ENCODE peak calls at places on chromosomes 11 and 22, in four cellular contexts. X is OCI-LY7; Q is CD4-positive, CD25-positive, alpha-beta regulatory T cell; L is H7. Z is an unnamed sample. For H3K36me3, the result is how much of the 10 kb centered on the place peaks cover.

GRCh38 chr11:118216621-118217526 is 7.9 kb downstream of the JAML start:
- DNase-seq in X (no peak), Q (peak), L (no peak), Z (no peak)

GRCh38 chr22:48906177-48906835 is 921.4 kb downstream of the BRD1 start:
- DNase-seq in X (no peak), Q (no peak), L (no peak), Z (no peak)

GRCh38 chr11:65822760-65823528 is 10.8 kb upstream of the SNX32 start:
- DNase-seq in X (no peak), Q (no peak), L (no peak), Z (no peak)

GRCh38 chr11:119316729-119317591 is at the start of gene MCAM:
- DNase-seq in X (no peak), Q (no peak), L (peak), Z (peak)

GRCh38 chr11:19301336-19301735 is 60.6 kb upstream of the E2F8 start:
- DNase-seq in X (no peak), Q (no peak), L (no peak), Z (no peak)

GRCh38 chr11:119389611-119390254 is 8.2 kb upstream of the USP2 start:
- DNase-seq in X (peak), Q (peak), L (peak), Z (peak)

GRCh38 chr22:32534252-32535215 is 59.9 kb downstream of the FBXO7 start:
- DNase-seq in X (no peak), Q (no peak), L (no peak), Z (no peak)

GRCh38 chr11:115576606-115577005 is 72.4 kb upstream of the CADM1 start:
- DNase-seq in X (no peak), Q (no peak), L (no peak), Z (peak)

GRCh38 chr11:46697303-46697702 is 3.1 kb downstream of the ARHGAP1 start:
- DNase-seq in X (no peak), Q (no peak), L (no peak), Z (peak)

GRCh38 chr11:57406337-57406904 is 16.0 kb upstream of the PRG2 start:
- DNase-seq in X (no peak), Q (no peak), L (no peak), Z (no peak)

GRCh38 chr11:85647604-85648299 is at the start of gene TMEM126A:
- DNase-seq in X (peak), Q (peak), L (peak), Z (peak)

GRCh38 chr11:63917685-63918523 is 940 bp upstream of the RCOR2 start:
- DNase-seq in X (peak), Q (peak), L (peak), Z (peak)

GRCh38 chr22:36360871-36361383 is 26.8 kb downstream of the MYH9 start:
- DNase-seq in X (no peak), Q (no peak), L (no peak), Z (peak)

GRCh38 chr11:122850076-122850631 is 11.9 kb downstream of the CRTAM start:
- DNase-seq in X (no peak), Q (no peak), L (no peak), Z (peak)

GRCh38 chr11:76107946-76108345 is 98.4 kb downstream of the WNT11 start:
- DNase-seq in X (no peak), Q (no peak), L (no peak), Z (no peak)

GRCh38 chr11:43984519-43985385 is 42.3 kb downstream of the C11orf96 start:
- DNase-seq in X (no peak), Q (no peak), L (no peak), Z (peak)

GRCh38 chr11:73257342-73258103 is 14.6 kb upstream of the P2RY6 start:
- DNase-seq in X (no peak), Q (no peak), L (peak), Z (peak)

GRCh38 chr11:4464216-4465159 is 15.4 kb downstream of the OR52K2 start:
- DNase-seq in X (no peak), Q (peak), L (no peak), Z (peak)

DNA sequence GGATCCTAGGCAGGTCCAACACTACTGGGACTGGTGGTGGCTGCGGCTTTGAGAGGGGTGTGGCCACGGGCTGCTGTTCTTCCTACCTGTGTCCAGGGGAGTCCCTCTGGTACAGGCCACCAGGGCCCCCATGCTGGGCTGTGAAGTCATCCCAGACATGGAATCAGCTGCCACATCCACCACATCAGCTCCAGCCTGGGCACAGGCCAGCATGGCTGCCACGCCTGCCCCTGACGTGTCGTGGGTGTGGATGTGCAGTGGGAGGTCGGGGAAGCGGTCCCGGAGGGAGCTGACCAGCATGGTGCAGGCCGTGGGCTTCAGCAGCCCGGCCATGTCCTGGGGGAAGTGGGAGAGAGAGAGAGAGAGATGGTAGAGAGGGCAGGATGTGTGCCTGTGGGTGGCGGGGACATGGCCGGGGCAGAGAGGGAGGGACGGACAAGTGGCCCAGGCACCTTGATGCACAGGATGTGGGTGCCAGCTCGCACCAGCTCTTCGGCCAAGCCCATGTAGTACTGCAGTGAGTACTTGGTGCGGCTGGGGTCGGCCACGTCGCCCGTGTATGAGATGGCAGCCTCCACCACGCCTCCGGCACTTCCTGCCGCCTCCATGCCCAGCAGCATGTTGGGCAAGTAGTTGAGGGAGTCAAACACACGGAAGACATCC is 6.1 kb upstream of the LRFN4 start:
- DNase-seq in X (no peak), Q (no peak), L (peak), Z (no peak)
- H3K36me3 ChIP-seq in X (under half), Q (under half), L (under half), Z (under half)

DNA sequence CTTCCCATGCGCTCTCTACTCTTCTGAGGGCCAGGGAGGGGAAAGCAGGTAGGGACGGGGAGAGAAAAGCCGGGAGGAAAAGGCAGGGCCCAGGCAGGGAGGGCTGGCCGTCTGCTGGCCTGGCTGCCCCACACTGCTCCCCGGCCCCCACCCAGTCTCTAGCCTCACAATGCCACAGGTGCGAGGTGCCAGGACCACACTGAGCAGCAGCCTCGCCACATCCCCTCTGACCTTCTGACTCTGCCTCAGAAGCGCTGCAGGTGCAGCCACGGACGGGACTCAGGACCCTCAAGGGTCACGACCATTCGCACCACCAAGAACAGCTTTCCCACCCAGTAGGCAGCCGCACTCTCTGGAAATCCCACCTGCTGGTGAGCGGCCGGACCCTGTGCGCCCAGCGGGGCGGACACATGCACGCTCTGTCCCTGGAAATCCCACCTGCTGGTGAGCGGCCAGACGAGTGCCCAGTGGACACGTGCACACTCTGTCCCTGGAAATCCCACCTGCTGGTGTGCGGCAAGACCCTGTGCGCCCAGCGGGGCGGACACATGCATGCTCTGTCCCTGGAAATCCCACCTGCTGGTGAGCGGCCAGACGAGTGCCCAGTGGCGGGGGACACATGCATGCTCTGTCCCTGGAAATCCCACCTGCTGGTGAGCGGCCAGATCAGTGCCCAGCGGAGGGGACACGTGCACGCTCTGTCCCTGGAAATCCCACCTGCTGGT is 20.1 kb downstream of the TOLLIP start:
- DNase-seq in X (no peak), Q (no peak), L (no peak), Z (no peak)
- H3K36me3 ChIP-seq in X (under half), Q (half or more), L (under half), Z (under half)

DNA sequence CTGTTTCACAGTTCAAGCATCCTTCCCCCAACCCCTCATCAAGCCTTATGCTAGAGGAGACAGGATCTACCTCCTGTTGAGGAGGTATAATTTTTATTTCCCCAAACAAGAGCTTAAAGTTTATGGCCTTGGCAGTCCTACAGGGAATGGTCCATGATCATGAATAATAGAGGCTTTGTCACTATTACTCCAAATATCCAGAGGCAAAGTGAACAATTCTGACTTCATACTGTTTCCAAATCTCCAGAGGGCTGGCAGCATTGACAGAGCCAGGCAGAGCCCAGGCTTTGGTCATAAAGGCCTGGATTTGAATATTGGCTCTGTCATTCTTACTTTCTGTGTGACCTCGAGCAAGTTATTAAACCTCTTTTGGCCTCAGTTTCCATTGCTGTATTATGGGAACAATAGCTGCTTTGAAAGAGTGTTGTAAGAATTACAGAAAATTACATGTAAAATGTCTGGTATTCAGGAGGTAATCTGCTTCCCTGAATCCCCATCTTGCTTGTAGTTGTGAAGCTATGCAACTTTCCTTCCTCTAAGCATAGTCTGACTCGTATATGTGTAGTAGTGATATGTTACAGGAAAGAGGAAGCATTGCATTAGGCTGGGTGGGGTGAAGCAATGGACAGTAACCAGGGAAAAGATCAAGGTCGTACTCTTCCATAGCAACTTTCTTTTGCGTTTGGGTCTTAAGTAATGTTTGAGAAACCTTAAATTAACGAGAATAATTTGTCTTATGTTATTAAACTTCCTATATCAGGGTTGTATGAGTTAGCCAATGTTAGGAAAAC is 88.8 kb downstream of the CD44 start:
- DNase-seq in X (no peak), Q (no peak), L (no peak), Z (no peak)
- H3K36me3 ChIP-seq in X (under half), Q (half or more), L (under half), Z (under half)

GRCh38 chr11:34065505-34066203 is 14.1 kb downstream of the CAPRIN1 start:
- DNase-seq in X (no peak), Q (no peak), L (peak), Z (peak)
- H3K36me3 ChIP-seq in X (half or more), Q (under half), L (under half), Z (under half)

DNA sequence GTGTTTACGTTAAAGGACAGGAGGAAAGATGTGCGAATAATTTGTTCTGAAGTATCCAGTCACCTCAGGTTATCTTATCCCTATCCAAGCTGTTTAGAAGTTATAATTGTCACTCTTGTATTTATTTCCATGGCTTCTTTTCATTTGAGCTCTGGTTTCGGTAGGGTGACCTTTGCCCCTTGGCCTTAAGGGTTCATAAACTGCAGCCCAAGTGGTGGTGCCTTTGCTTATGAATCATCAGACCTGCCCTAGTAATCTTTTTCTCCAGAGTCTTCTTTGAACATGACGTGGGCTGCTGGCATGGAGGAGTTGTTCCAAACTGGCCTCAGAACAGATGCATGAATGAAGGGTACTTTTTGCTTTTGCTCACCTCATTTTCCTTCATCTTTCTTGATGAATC is 6.5 kb upstream of the CRYBB3 start:
- DNase-seq in X (no peak), Q (no peak), L (no peak), Z (no peak)
- H3K36me3 ChIP-seq in X (under half), Q (under half), L (under half), Z (under half)

GRCh38 chr22:43974028-43974545 is 18.8 kb downstream of the SAMM50 start:
- DNase-seq in X (no peak), Q (no peak), L (no peak), Z (no peak)
- H3K36me3 ChIP-seq in X (half or more), Q (half or more), L (under half), Z (under half)

GRCh38 chr11:47819743-47820142 is 28.4 kb downstream of the NUP160 start:
- DNase-seq in X (no peak), Q (no peak), L (no peak), Z (no peak)
- H3K36me3 ChIP-seq in X (half or more), Q (under half), L (under half), Z (under half)

GRCh38 chr11:31657091-31657490 is 147.5 kb downstream of the ELP4 start:
- DNase-seq in X (no peak), Q (no peak), L (no peak), Z (no peak)

GRCh38 chr11:31651822-31652221 is 142.3 kb downstream of the ELP4 start:
- DNase-seq in X (no peak), Q (no peak), L (no peak), Z (no peak)

GRCh38 chr11:31656051-31656450 is 146.5 kb downstream of the ELP4 start:
- DNase-seq in X (no peak), Q (no peak), L (no peak), Z (no peak)

GRCh38 chr11:31652528-31652927 is 143.0 kb downstream of the ELP4 start:
- DNase-seq in X (no peak), Q (no peak), L (no peak), Z (no peak)

GRCh38 chr11:31655483-31655882 is 145.9 kb downstream of the ELP4 start:
- DNase-seq in X (no peak), Q (no peak), L (no peak), Z (peak)
- H3K36me3 ChIP-seq in X (under half), Q (under half), L (under half), Z (under half)

GRCh38 chr22:40418366-40419201 is 48.2 kb downstream of the SGSM3 start:
- DNase-seq in X (peak), Q (no peak), L (peak), Z (no peak)

GRCh38 chr22:40417041-40417440 is 46.6 kb downstream of the SGSM3 start:
- DNase-seq in X (peak), Q (no peak), L (peak), Z (no peak)

GRCh38 chr22:40416636-40417035 is 46.2 kb downstream of the SGSM3 start:
- DNase-seq in X (no peak), Q (no peak), L (no peak), Z (no peak)

GRCh38 chr22:40416267-40416570 is 45.8 kb downstream of the SGSM3 start:
- DNase-seq in X (no peak), Q (no peak), L (no peak), Z (no peak)

DNA sequence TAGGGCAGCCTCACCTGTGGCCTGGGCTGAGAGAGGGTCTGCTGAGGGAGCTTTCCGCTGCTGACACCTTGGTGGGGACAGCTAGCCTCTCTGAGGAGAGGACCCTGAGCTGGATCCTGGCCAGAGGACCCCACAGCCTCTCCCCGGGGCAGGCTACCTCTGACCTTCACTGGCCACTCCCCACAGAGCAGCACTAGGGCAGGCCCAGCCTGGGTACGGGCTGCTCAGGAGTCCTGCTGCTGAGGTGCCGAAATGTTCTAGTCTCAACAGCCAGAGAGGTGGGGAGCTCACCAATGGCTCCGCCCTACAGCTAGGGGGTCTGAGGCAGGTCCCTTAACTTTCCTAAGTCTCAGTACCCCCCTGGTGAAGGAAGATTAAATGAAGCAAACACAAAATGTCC is 47.5 kb downstream of the SGSM3 start:
- DNase-seq in X (no peak), Q (no peak), L (no peak), Z (no peak)
- H3K36me3 ChIP-seq in X (half or more), Q (half or more), L (under half), Z (under half)

GRCh38 chr22:24049978-24050377 is 38.9 kb downstream of the CABIN1 start:
- DNase-seq in X (no peak), Q (no peak), L (no peak), Z (no peak)
- H3K36me3 ChIP-seq in X (half or more), Q (half or more), L (under half), Z (under half)

Z was measured in mesendoderm.